ENCODE peak calls at places on chromosome 17, in ten cellular contexts. O is transverse colon, V is breast epithelium, M is A549, I is fibroblast of lung, B is BJ, G is AG09319, Q is IMR-90, R is osteoblast, Z is WERI-Rb-1. N is an unnamed sample.

GRCh38 chr17:846901-847777 is 65.0 kb downstream of the MRM3 start:
- DNase-seq in O (no peak), V (no peak), M (no peak), I (peak), B (no peak), G (no peak), Q (peak), R (peak), Z (no peak), N (no peak)

GRCh38 chr17:52159159-52159809 is 770 bp upstream of the CA10 start:
- DNase-seq in O (no peak), V (no peak), M (no peak), I (no peak), B (no peak), G (no peak), Q (no peak), R (peak), Z (peak), N (peak)

GRCh38 chr17:4908711-4909496 is 6.0 kb upstream of the CHRNE start:
- DNase-seq in O (peak), V (peak), M (peak), I (peak), B (peak), G (peak), Q (peak), R (peak), Z (peak), N (peak)

GRCh38 chr17:69870751-69871199 is 204.2 kb upstream of the KCNJ16 start:
- DNase-seq in O (no peak), V (no peak), M (no peak), I (peak), B (peak), G (peak), Q (peak), R (no peak), Z (no peak), N (no peak)

GRCh38 chr17:51085150-51085805 is 35.4 kb downstream of the SPAG9 start:
- DNase-seq in O (no peak), V (no peak), M (no peak), I (peak), B (no peak), G (no peak), Q (peak), R (no peak), Z (no peak), N (no peak)

GRCh38 chr17:83151442-83152220 is 72.2 kb downstream of the METRNL start:
- DNase-seq in O (no peak), V (peak), M (no peak), I (peak), B (peak), G (no peak), Q (peak), R (peak), Z (no peak), N (no peak)

GRCh38 chr17:309361-309888 is 43.2 kb downstream of the RPH3AL start:
- DNase-seq in O (no peak), V (no peak), M (peak), I (no peak), B (no peak), G (no peak), Q (no peak), R (peak), Z (peak), N (peak)

GRCh38 chr17:58960068-58960467 is 146.6 kb downstream of the TRIM37 start:
- DNase-seq in O (no peak), V (no peak), M (peak), I (peak), B (peak), G (peak), Q (peak), R (no peak), Z (no peak), N (no peak)

GRCh38 chr17:77019955-77020379 is 120.8 kb upstream of the SEC14L1 start:
- DNase-seq in O (no peak), V (no peak), M (no peak), I (peak), B (no peak), G (no peak), Q (no peak), R (no peak), Z (no peak), N (no peak)

GRCh38 chr17:51455211-51455610 is 194.9 kb downstream of the UTP18 start:
- DNase-seq in O (no peak), V (no peak), M (no peak), I (no peak), B (no peak), G (no peak), Q (no peak), R (no peak), Z (no peak), N (no peak)

GRCh38 chr17:49379926-49380325 is 17.9 kb upstream of the ZNF652 start:
- DNase-seq in O (no peak), V (no peak), M (no peak), I (no peak), B (no peak), G (no peak), Q (no peak), R (no peak), Z (no peak), N (no peak)

GRCh38 chr17:44832821-44833220 is 2.7 kb upstream of the GJC1 start:
- DNase-seq in O (no peak), V (no peak), M (no peak), I (no peak), B (no peak), G (no peak), Q (no peak), R (no peak), Z (no peak), N (no peak)

GRCh38 chr17:48037924-48038323 is 327 bp upstream of the COPZ2 start:
- DNase-seq in O (no peak), V (no peak), M (peak), I (no peak), B (no peak), G (no peak), Q (no peak), R (peak), Z (no peak), N (no peak)

GRCh38 chr17:4492762-4493561 is 5.7 kb upstream of the SPNS2 start:
- DNase-seq in O (peak), V (no peak), M (peak), I (peak), B (no peak), G (no peak), Q (peak), R (no peak), Z (no peak), N (no peak)

GRCh38 chr17:18267927-18268711 is 7.7 kb downstream of the MIEF2 start:
- DNase-seq in O (no peak), V (no peak), M (no peak), I (no peak), B (no peak), G (no peak), Q (peak), R (peak), Z (no peak), N (peak)

GRCh38 chr17:34579979-34580684 is 750 bp downstream of the TMEM132E start:
- DNase-seq in O (no peak), V (peak), M (peak), I (no peak), B (no peak), G (no peak), Q (no peak), R (peak), Z (no peak), N (peak)

GRCh38 chr17:8253801-8254200 is 4.7 kb downstream of the PFAS start:
- DNase-seq in O (no peak), V (no peak), M (no peak), I (no peak), B (no peak), G (no peak), Q (no peak), R (no peak), Z (peak), N (peak)
- TF ChIP-seq CTCF in O (peak), V (no peak), M (peak), I (peak), B (peak), G (peak), Q (peak), R (peak), Z (peak), N (no peak)

GRCh38 chr17:61314368-61315078 is 85.1 kb upstream of the TBX2 start:
- DNase-seq in O (no peak), V (no peak), M (no peak), I (peak), B (no peak), G (no peak), Q (peak), R (peak), Z (no peak), N (no peak)
- TF ChIP-seq CTCF in O (no peak), V (no peak), M (no peak), I (peak), B (peak), G (peak), Q (peak), R (peak), Z (no peak), N (no peak)

DNA sequence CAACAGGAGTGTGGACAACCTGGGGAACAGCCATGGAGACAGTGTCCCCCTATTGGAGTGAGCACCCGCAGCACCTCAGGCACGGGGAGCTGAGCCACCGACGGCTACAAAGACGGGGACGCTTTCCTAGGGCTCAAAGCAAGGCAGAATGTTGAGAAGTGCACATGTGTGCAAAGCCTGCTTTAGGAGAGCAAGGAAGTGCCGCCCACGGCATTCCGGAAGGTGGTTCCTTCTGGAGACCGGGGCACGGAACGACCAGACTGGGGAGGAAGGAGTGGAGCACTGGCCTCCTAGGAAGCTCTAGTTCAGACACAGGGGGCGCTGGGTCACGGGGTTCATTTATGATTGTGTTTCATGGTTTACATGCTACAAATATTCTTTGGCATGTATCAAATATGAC is 52.2 kb downstream of the TBC1D16 start:
- DNase-seq in O (peak), V (peak), M (no peak), I (no peak), B (no peak), G (no peak), Q (no peak), R (no peak), Z (peak), N (no peak)
- TF ChIP-seq CTCF in O (no peak), V (no peak), M (no peak), I (no peak), B (no peak), G (no peak), Q (no peak), R (no peak), Z (no peak), N (no peak)

DNA sequence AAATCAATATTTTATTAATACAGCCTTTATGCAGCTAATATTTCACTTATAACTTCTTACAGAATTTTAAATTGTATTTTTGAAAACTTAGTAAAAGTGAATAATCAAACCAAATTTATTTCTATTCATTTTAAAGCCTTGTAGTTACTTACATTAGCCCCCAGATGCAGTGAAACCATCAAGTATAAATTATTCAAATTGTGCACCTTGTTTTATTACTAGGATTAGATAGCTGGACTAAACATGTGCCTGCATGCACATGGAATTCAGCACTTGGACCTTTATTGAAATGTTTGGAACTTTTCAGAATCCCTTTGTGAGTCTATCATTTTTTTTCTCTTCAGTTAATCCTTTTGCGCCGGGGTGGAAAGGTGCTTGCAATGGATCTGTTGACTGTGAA is 4.7 kb downstream of the ZPBP2 start:
- DNase-seq in O (no peak), V (no peak), M (no peak), I (peak), B (no peak), G (no peak), Q (peak), R (no peak), Z (no peak), N (no peak)
- TF ChIP-seq CTCF in O (peak), V (no peak), M (peak), I (no peak), B (peak), G (no peak), Q (peak), R (peak), Z (no peak), N (peak)

GRCh38 chr17:81400154-81400938 is 5.1 kb downstream of the BAHCC1 start:
- DNase-seq in O (no peak), V (no peak), M (peak), I (peak), B (no peak), G (no peak), Q (peak), R (peak), Z (peak), N (peak)

GRCh38 chr17:81403040-81403467 is 7.8 kb downstream of the BAHCC1 start:
- DNase-seq in O (no peak), V (no peak), M (no peak), I (no peak), B (no peak), G (no peak), Q (peak), R (no peak), Z (no peak), N (no peak)

GRCh38 chr17:81400939-81401726 is 5.9 kb downstream of the BAHCC1 start:
- DNase-seq in O (no peak), V (no peak), M (no peak), I (peak), B (no peak), G (no peak), Q (no peak), R (peak), Z (no peak), N (no peak)

GRCh38 chr17:81402530-81402941 is 7.3 kb downstream of the BAHCC1 start:
- DNase-seq in O (no peak), V (no peak), M (no peak), I (no peak), B (no peak), G (no peak), Q (no peak), R (no peak), Z (no peak), N (no peak)

DNA sequence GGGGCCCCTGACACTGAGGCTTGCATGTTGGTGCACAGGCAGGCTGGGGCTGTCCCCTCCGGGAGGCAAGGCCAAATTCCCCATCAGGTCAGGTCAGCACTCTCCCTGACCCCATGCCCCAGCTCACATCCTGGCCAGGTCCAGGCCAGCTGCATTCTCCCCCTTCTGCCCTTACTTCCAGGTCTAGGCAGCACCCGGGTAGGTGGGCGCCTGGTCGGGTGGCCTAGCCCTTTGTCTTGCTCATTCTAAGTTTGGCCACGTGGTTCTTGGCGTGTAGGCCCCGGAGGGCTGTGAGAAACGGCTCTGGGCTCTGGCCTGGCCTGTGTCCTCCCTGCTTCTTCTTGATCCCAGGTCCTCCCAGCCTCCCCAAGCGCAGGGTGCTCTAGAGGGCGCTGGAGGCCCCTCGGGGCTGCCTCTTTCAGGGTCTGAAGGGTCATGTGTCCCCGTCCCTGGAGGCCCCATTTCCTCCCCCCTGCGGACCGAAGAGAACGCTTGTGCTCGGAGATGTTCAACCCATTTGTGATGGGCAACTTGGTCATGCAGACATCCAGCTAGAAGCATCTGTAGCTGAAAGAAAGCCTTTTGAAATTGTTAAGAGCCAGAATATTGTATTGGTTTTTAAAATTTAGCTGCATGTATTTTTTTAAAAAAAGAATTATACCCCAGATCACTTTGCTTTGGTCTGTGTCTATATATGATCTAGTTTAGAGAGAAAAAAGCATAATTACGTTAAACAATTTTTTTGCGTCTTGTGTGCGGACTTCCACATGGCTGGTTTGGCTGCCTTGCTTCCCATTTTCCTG is 6.7 kb downstream of the BAHCC1 start:
- DNase-seq in O (peak), V (no peak), M (peak), I (peak), B (no peak), G (no peak), Q (no peak), R (peak), Z (peak), N (peak)
- TF ChIP-seq CTCF in O (no peak), V (no peak), M (peak), I (peak), B (peak), G (peak), Q (peak), R (peak), Z (peak), N (no peak)

DNA sequence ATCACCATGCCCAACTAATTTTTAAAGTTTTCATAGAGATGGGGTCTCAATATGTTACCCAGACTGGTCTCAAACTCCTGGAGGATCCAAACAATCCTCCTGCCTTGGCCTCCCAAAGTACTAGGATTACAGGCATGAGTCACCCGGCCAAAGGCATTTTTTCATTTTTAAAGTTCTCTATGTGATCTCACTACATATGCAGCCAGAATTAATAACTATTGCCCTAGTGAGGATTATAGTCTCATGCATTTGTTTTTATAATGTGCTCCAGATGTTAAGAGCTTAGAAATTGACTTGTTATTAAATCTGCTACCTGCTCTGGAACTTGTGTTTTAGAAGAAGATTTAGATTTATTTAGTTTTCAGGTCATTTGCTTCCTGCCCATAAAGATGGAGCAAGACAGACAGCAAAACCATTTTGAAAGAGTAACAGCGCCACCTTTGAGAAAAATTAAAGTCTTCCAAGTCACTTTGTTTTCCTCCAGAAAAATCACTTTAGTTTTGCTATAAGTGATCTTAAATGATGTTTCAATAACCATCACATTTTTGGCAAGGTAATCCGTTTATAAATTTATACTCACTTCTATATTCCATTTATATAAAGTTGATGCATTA is 79.5 kb downstream of the CA4 start:
- DNase-seq in O (no peak), V (no peak), M (no peak), I (peak), B (no peak), G (no peak), Q (peak), R (peak), Z (no peak), N (no peak)
- TF ChIP-seq CTCF in O (peak), V (no peak), M (peak), I (no peak), B (no peak), G (no peak), Q (no peak), R (no peak), Z (no peak), N (no peak)

DNA sequence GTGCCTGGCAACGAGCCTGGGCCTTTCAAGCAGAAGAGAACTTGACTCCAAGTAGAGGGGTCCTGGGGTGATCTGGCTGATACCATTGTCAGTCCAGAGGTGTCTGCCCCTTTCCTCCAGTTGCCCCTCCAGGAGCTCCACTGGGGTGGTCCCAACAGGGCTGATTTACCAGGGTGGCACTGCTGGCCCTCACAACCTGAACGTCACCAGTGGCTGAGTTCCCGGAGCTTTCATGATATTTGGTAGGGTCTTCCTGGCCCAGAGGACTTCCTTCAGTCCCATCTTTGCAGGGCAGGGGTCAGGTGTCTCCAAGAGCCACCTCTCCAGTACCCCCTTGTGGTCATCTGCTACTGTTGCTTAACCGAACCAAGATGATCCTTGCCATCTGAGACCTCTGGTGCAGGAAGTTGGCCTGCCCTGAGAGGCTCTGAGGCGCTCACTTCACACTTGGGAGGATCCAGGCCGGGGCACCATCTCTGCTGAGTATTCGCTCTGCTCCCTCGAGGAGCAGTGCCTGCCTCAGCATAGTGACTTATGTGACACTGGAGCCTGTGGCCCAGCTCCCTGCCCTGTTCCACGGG is 3.5 kb downstream of the LIMD2 start:
- DNase-seq in O (peak), V (no peak), M (peak), I (peak), B (no peak), G (no peak), Q (no peak), R (peak), Z (peak), N (no peak)
- TF ChIP-seq CTCF in O (peak), V (no peak), M (peak), I (peak), B (peak), G (peak), Q (peak), R (peak), Z (peak), N (peak)

N was measured in glutamatergic neuron.